ENCODE peak calls at places on chromosomes 13 and 19, in four cellular contexts. One of them, this sample, is unnamed.

GRCh38 chr19:57319869-57320179 is 448 bp upstream of the ZNF543 start:
- DNase-seq in lower leg skin: no peak
- DNase-seq in neural crest cell: no peak
- DNase-seq in cardiac muscle cell: no peak
- DNase-seq in this sample: no peak

GRCh38 chr13:114005206-114005720 is 31.4 kb upstream of the C13orf46 start:
- DNase-seq in lower leg skin: no peak
- DNase-seq in neural crest cell: no peak
- DNase-seq in cardiac muscle cell: no peak
- DNase-seq in this sample: no peak

GRCh38 chr13:19117913-19118739 is 63.5 kb downstream of the TUBA3C start:
- DNase-seq in lower leg skin: no peak
- DNase-seq in neural crest cell: no peak
- DNase-seq in cardiac muscle cell: no peak
- DNase-seq in this sample: no peak

GRCh38 chr13:48749699-48750473 is 96.2 kb downstream of the CYSLTR2 start:
- DNase-seq in lower leg skin: peak; percentile 88
- DNase-seq in neural crest cell: peak; percentile 61
- DNase-seq in cardiac muscle cell: peak; percentile 68
- DNase-seq in this sample: peak; percentile 61

GRCh38 chr19:16062789-16063188 is 13.5 kb upstream of the TPM4 start:
- DNase-seq in lower leg skin: no peak
- DNase-seq in neural crest cell: peak; percentile 66
- DNase-seq in cardiac muscle cell: peak; percentile 41
- DNase-seq in this sample: peak; percentile 88

GRCh38 chr19:52453324-52454094 is at the start of gene ZNF578:
- DNase-seq in lower leg skin: peak; percentile 62
- DNase-seq in neural crest cell: no peak
- DNase-seq in cardiac muscle cell: peak; percentile 81
- DNase-seq in this sample: no peak

GRCh38 chr13:110316196-110316595 is 9.1 kb downstream of the COL4A2 start:
- DNase-seq in lower leg skin: no peak
- DNase-seq in neural crest cell: no peak
- DNase-seq in cardiac muscle cell: no peak
- DNase-seq in this sample: no peak

GRCh38 chr19:42392165-42392564 is 2.1 kb upstream of the CNFN start:
- DNase-seq in lower leg skin: no peak
- DNase-seq in neural crest cell: no peak
- DNase-seq in cardiac muscle cell: no peak
- DNase-seq in this sample: no peak

GRCh38 chr13:60043262-60043661 is 120.5 kb downstream of the DIAPH3 start:
- DNase-seq in lower leg skin: no peak
- DNase-seq in neural crest cell: no peak
- DNase-seq in cardiac muscle cell: no peak
- DNase-seq in this sample: no peak

GRCh38 chr13:35499131-35500051 is 22.9 kb upstream of the MAB21L1 start:
- DNase-seq in lower leg skin: no peak
- DNase-seq in neural crest cell: no peak
- DNase-seq in cardiac muscle cell: peak; percentile 72
- DNase-seq in this sample: no peak

GRCh38 chr19:48501446-48501960 is 10.1 kb downstream of the LMTK3 start:
- DNase-seq in lower leg skin: no peak
- DNase-seq in neural crest cell: no peak
- DNase-seq in cardiac muscle cell: no peak
- DNase-seq in this sample: no peak

GRCh38 chr19:57675881-57676280 is 5.9 kb upstream of the ZNF551 start:
- DNase-seq in lower leg skin: no peak
- DNase-seq in neural crest cell: no peak
- DNase-seq in cardiac muscle cell: no peak
- DNase-seq in this sample: no peak

GRCh38 chr13:51557875-51558604 is 26.2 kb upstream of the WDFY2 start:
- DNase-seq in lower leg skin: no peak
- DNase-seq in neural crest cell: no peak
- DNase-seq in cardiac muscle cell: no peak
- DNase-seq in this sample: peak; percentile 31

GRCh38 chr19:1998712-1999708 is 16.5 kb downstream of the BTBD2 start:
- DNase-seq in lower leg skin: no peak
- DNase-seq in neural crest cell: no peak
- DNase-seq in cardiac muscle cell: no peak
- DNase-seq in this sample: no peak

GRCh38 chr13:98523455-98524102 is 53.3 kb downstream of the STK24 start:
- DNase-seq in lower leg skin: no peak
- DNase-seq in neural crest cell: no peak
- DNase-seq in cardiac muscle cell: no peak
- DNase-seq in this sample: no peak